ENCODE peak calls at places on chromosomes 2 and 18, in four cellular contexts. O is suprapubic skin, T is A549, R is K562. L is an unnamed sample.

GRCh38 chr2:171297951-171298350 is 135.8 kb downstream of the METTL8 start:
- DNase-seq in O (no peak), T (no peak), R (no peak), L (no peak)

GRCh38 chr2:10457846-10458563 is 9.9 kb upstream of the ODC1 start:
- DNase-seq in R (no peak), O (no peak), T (no peak), L (no peak)

GRCh38 chr2:158120102-158120501 is 18.4 kb downstream of the UPP2 start:
- DNase-seq in O (no peak), T (no peak), R (no peak), L (no peak)

GRCh38 chr2:144151405-144151804 is 368.5 kb downstream of the ZEB2 start:
- DNase-seq in R (peak; percentile 85), T (no peak), O (no peak), L (no peak)

GRCh38 chr2:108621087-108621559 is 86.9 kb downstream of the LIMS1 start:
- DNase-seq in T (no peak), R (peak; percentile 87), O (no peak), L (no peak)

GRCh38 chr2:121917143-121917542 is 161.7 kb downstream of the TSN start:
- DNase-seq in T (no peak), R (no peak), O (no peak), L (no peak)

GRCh38 chr2:21367421-21367820 is 243.7 kb downstream of the TDRD15 start:
- DNase-seq in T (no peak), O (no peak), R (no peak), L (no peak)

GRCh38 chr2:48362515-48362914 is 167.4 kb upstream of the STON1 start:
- DNase-seq in O (no peak), R (no peak), T (no peak), L (no peak)

GRCh38 chr2:161946489-161947107 is 127.4 kb downstream of the DPP4 start:
- DNase-seq in O (no peak), T (no peak), R (peak; percentile 3), L (no peak)

GRCh38 chr18:3148930-3149535 is 70.7 kb downstream of the MYOM1 start:
- DNase-seq in O (no peak), R (peak; percentile 25), T (no peak), L (no peak)

GRCh38 chr2:236568068-236568921 is 1.3 kb upstream of the ACKR3 start:
- DNase-seq in R (no peak), O (no peak), T (no peak), L (no peak)

GRCh38 chr2:213214209-213214608 is 62.8 kb upstream of the IKZF2 start:
- DNase-seq in R (no peak), O (no peak), T (no peak), L (no peak)

GRCh38 chr2:44275915-44276279 is 617 bp downstream of the SLC3A1 start:
- DNase-seq in T (no peak), O (no peak), R (no peak), L (no peak)

GRCh38 chr18:59783138-59783537 is 85.9 kb upstream of the CCBE1 start:
- DNase-seq in O (no peak), R (peak; percentile 31), T (peak; percentile 27), L (no peak)

GRCh38 chr2:30109856-30110255 is 37.0 kb upstream of the YPEL5 start:
- DNase-seq in T (no peak), R (no peak), O (no peak), L (no peak)

GRCh38 chr2:96316999-96317398 is 8.1 kb upstream of the ITPRIPL1 start:
- DNase-seq in R (no peak), O (no peak), T (no peak), L (no peak)

GRCh38 chr2:222902660-222903059 is 41.8 kb downstream of the ACSL3 start:
- DNase-seq in T (no peak), R (no peak), O (no peak), L (no peak)

GRCh38 chr18:34661464-34662087 is 48.5 kb upstream of the DTNA start:
- DNase-seq in T (peak; percentile 25), R (peak; percentile 47), O (no peak), L (no peak)

GRCh38 chr2:34949316-34949715 is 1350.2 kb upstream of the FAM98A start:
- DNase-seq in T (no peak), R (no peak), O (no peak), L (no peak)

GRCh38 chr2:176156959-176157498 is at the start of gene HOXD3:
- DNase-seq in O (no peak), T (no peak), R (no peak), L (no peak)

GRCh38 chr2:30223413-30223874 is 7.9 kb upstream of the LBH start:
- DNase-seq in R (no peak), O (no peak), T (no peak), L (no peak)

GRCh38 chr2:134681201-134681600 is 37.6 kb downstream of the TMEM163 start:
- DNase-seq in R (no peak), O (no peak), T (no peak), L (no peak)

GRCh38 chr2:121088251-121089004 is 196.6 kb downstream of the TFCP2L1 start:
- DNase-seq in O (no peak), R (no peak), T (no peak), L (no peak)

GRCh38 chr2:18560797-18561085 is 288 bp upstream of the RDH14 start:
- DNase-seq in O (no peak), R (no peak), T (no peak), L (no peak)
- TF ChIP-seq POLR2A in O (no peak), R (peak; percentile 56), T (peak; percentile 61), L (no peak)

GRCh38 chr2:194319222-194319992 is 1337.6 kb upstream of the SLC39A10 start:
- DNase-seq in O (no peak), R (no peak), T (no peak), L (no peak)
- TF ChIP-seq POLR2A in O (no peak), R (no peak), T (no peak), L (no peak)

DNA sequence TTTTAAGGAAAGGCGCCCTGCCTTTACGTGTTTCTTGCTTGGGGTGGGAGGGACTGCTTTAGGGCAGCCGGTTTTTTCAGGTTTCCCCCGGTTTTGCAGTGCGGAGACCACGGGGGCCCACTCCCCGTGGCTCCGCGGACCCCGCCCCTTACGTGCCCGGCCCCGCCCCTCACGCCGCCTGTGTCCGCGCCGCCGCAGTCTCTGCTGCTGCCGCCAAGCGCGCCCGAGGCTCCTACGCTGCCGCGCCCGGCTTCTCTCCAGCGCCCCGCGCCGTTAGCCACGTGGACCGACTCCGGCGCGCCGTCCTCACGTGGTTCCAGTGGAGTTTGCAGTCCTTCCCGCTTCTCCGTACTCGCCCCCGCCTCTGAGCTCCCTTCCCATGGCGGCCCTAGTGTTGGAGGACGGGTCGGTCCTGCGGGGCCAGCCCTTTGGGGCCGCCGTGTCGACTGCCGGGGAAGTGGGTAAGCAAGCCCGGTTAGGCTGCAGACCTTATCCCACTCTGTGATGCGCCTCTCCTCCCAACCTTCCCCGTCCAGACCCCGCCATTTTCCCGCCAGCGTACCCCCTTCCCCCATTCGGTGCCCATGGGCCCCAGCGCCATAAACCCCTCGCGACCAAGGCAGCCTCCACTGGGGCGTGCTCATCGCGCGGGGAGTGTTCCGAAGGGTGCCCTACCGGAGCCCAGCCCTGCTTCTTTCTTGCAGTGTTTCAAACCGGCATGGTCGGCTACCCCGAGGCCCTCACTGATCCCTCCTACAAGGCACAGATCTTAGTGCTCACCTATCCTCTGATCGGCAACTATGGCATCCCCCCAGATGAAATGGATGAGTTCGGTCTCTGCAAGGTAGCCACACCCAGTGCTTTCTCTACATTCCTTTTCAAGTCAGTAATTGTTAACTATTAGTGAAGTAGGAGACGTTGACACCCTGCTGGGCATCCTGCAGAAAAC is at the start of gene CAD:
- DNase-seq in T (peak; percentile 84), R (peak; percentile 94), O (peak; percentile 88), L (no peak)
- TF ChIP-seq POLR2A in T (peak; percentile 90), R (peak; percentile 87), O (no peak), L (no peak)

GRCh38 chr2:85601771-85602475 is 575 bp downstream of the TMEM150A start:
- DNase-seq in O (peak; percentile 90), R (no peak), T (no peak), L (no peak)
- TF ChIP-seq POLR2A in O (no peak), R (no peak), T (no peak), L (no peak)

L was measured in esophagus squamous epithelium.